ENCODE peak calls at places on chromosomes 2 and 18, in ten cellular contexts. V, U, M, S, F, T, D, N, Z and G are unnamed samples.

GRCh38 chr2:148594216-148594615 is 50.3 kb upstream of the EPC2 start:
- DNase-seq in M (no peak), S (no peak), Z (no peak), F (no peak), V (no peak), T (no peak), U (no peak), D (no peak), N (no peak), G (no peak)

GRCh38 chr2:129646107-129646506 is 333.4 kb upstream of the RAB6C start:
- DNase-seq in U (no peak), F (no peak), V (no peak), S (no peak), N (no peak), T (no peak), D (no peak), Z (no peak), M (no peak), G (no peak)

GRCh38 chr2:10864888-10865551 is 46.7 kb upstream of the KCNF1 start:
- DNase-seq in D (no peak), M (peak; percentile 92), Z (no peak), V (no peak), N (no peak), U (no peak), S (no peak), T (no peak), F (no peak), G (no peak)

GRCh38 chr2:57207191-57207590 is 839.4 kb upstream of the VRK2 start:
- DNase-seq in M (no peak), U (no peak), V (peak; percentile 15), S (no peak), Z (no peak), F (no peak), N (no peak), T (no peak), D (no peak), G (no peak)

GRCh38 chr2:133777607-133778006 is 209.3 kb upstream of the NCKAP5 start:
- DNase-seq in N (no peak), D (no peak), F (no peak), V (no peak), T (no peak), S (no peak), M (no peak), Z (peak; percentile 52), U (no peak), G (no peak)

GRCh38 chr18:22309191-22309590 is 108.5 kb downstream of the CTAGE1 start:
- DNase-seq in Z (no peak), D (no peak), N (no peak), V (peak; percentile 63), U (no peak), F (no peak), M (no peak), S (no peak), T (peak; percentile 70), G (no peak)

GRCh38 chr2:12304494-12305228 is 412.1 kb upstream of the TRIB2 start:
- DNase-seq in S (no peak), Z (no peak), T (peak; percentile 39), D (no peak), M (no peak), F (no peak), N (no peak), U (no peak), V (peak; percentile 79), G (no peak)

GRCh38 chr2:240369725-240370585 is 65.5 kb upstream of the GPC1 start:
- DNase-seq in Z (peak; percentile 39), M (peak; percentile 64), U (peak; percentile 72), S (no peak), V (peak; percentile 86), N (no peak), F (peak; percentile 73), D (peak; percentile 94), T (peak; percentile 97), G (peak; percentile 72)

GRCh38 chr2:58871469-58872142 is 630.5 kb upstream of the FANCL start:
- DNase-seq in F (no peak), T (no peak), D (peak; percentile 17), S (no peak), N (no peak), V (no peak), U (no peak), M (no peak), Z (peak; percentile 3), G (no peak)

GRCh38 chr2:179746982-179747381 is 114.4 kb downstream of the ZNF385B start:
- DNase-seq in V (no peak), N (no peak), T (no peak), D (no peak), M (no peak), F (no peak), Z (no peak), U (no peak), S (no peak), G (no peak)

GRCh38 chr2:217247511-217247910 is 387.6 kb upstream of the TNP1 start:
- DNase-seq in S (no peak), U (no peak), M (no peak), D (no peak), F (no peak), Z (no peak), T (no peak), N (no peak), V (no peak), G (no peak)